ENCODE peak calls at places on chromosomes 12 and 14, in seven cellular contexts. One of them, this sample, is unnamed.

GRCh38 chr14:102878970-102879460 is 43.4 kb upstream of the AMN start:
- DNase-seq in activated T-cell treated with anti-CD3 and anti-CD28 coated beads, Interleukin-2, amount 50 U/mL, for 1 hour: no peak
- DNase-seq in activated T-helper 1 cell treated with anti-CD3 and anti-CD28 coated beads, Interleukin-2, amount 50 U/mL, for 16 hours: no peak
- DNase-seq in mesendoderm: peak; percentile 52
- DNase-seq in naive B cell: no peak
- DNase-seq in brain microvascular endothelial cell: no peak
- DNase-seq in ELR: peak; percentile 14
- DNase-seq in this sample: no peak

GRCh38 chr12:57887631-57888406 is 41.3 kb upstream of the CTDSP2 start:
- DNase-seq in activated T-cell treated with anti-CD3 and anti-CD28 coated beads, Interleukin-2, amount 50 U/mL, for 1 hour: no peak
- DNase-seq in activated T-helper 1 cell treated with anti-CD3 and anti-CD28 coated beads, Interleukin-2, amount 50 U/mL, for 16 hours: no peak
- DNase-seq in mesendoderm: peak; percentile 44
- DNase-seq in naive B cell: no peak
- DNase-seq in brain microvascular endothelial cell: peak; percentile 40
- DNase-seq in ELR: peak; percentile 48
- DNase-seq in this sample: peak; percentile 62

GRCh38 chr12:69421548-69421947 is 48.6 kb upstream of the FRS2 start:
- DNase-seq in activated T-cell treated with anti-CD3 and anti-CD28 coated beads, Interleukin-2, amount 50 U/mL, for 1 hour: no peak
- DNase-seq in activated T-helper 1 cell treated with anti-CD3 and anti-CD28 coated beads, Interleukin-2, amount 50 U/mL, for 16 hours: no peak
- DNase-seq in mesendoderm: no peak
- DNase-seq in naive B cell: no peak
- DNase-seq in brain microvascular endothelial cell: no peak
- DNase-seq in ELR: no peak
- DNase-seq in this sample: no peak

GRCh38 chr12:53096089-53096741 is 1.3 kb upstream of the IGFBP6 start:
- DNase-seq in activated T-cell treated with anti-CD3 and anti-CD28 coated beads, Interleukin-2, amount 50 U/mL, for 1 hour: no peak
- DNase-seq in activated T-helper 1 cell treated with anti-CD3 and anti-CD28 coated beads, Interleukin-2, amount 50 U/mL, for 16 hours: no peak
- DNase-seq in mesendoderm: peak; percentile 54
- DNase-seq in naive B cell: no peak
- DNase-seq in brain microvascular endothelial cell: peak; percentile 10
- DNase-seq in ELR: peak; percentile 52
- DNase-seq in this sample: no peak

GRCh38 chr12:75964150-75964549 is 67.4 kb downstream of the PHLDA1 start:
- DNase-seq in activated T-cell treated with anti-CD3 and anti-CD28 coated beads, Interleukin-2, amount 50 U/mL, for 1 hour: no peak
- DNase-seq in activated T-helper 1 cell treated with anti-CD3 and anti-CD28 coated beads, Interleukin-2, amount 50 U/mL, for 16 hours: no peak
- DNase-seq in mesendoderm: no peak
- DNase-seq in naive B cell: peak; percentile 2
- DNase-seq in brain microvascular endothelial cell: no peak
- DNase-seq in ELR: no peak
- DNase-seq in this sample: no peak

GRCh38 chr12:48800971-48801370 is 12.1 kb upstream of the ADCY6 start:
- DNase-seq in activated T-cell treated with anti-CD3 and anti-CD28 coated beads, Interleukin-2, amount 50 U/mL, for 1 hour: no peak
- DNase-seq in activated T-helper 1 cell treated with anti-CD3 and anti-CD28 coated beads, Interleukin-2, amount 50 U/mL, for 16 hours: no peak
- DNase-seq in mesendoderm: no peak
- DNase-seq in naive B cell: no peak
- DNase-seq in brain microvascular endothelial cell: no peak
- DNase-seq in ELR: no peak
- DNase-seq in this sample: no peak

GRCh38 chr12:68479261-68479581 is 131.5 kb upstream of the RAP1B start:
- DNase-seq in activated T-cell treated with anti-CD3 and anti-CD28 coated beads, Interleukin-2, amount 50 U/mL, for 1 hour: no peak
- DNase-seq in activated T-helper 1 cell treated with anti-CD3 and anti-CD28 coated beads, Interleukin-2, amount 50 U/mL, for 16 hours: no peak
- DNase-seq in mesendoderm: no peak
- DNase-seq in naive B cell: no peak
- DNase-seq in brain microvascular endothelial cell: no peak
- DNase-seq in ELR: no peak
- DNase-seq in this sample: no peak

GRCh38 chr14:52263190-52263589 is 4.3 kb upstream of the PTGDR start:
- DNase-seq in activated T-cell treated with anti-CD3 and anti-CD28 coated beads, Interleukin-2, amount 50 U/mL, for 1 hour: no peak
- DNase-seq in activated T-helper 1 cell treated with anti-CD3 and anti-CD28 coated beads, Interleukin-2, amount 50 U/mL, for 16 hours: no peak
- DNase-seq in mesendoderm: no peak
- DNase-seq in naive B cell: no peak
- DNase-seq in brain microvascular endothelial cell: no peak
- DNase-seq in ELR: no peak
- DNase-seq in this sample: no peak

GRCh38 chr12:122452701-122453285 is 30.3 kb upstream of the CLIP1 start:
- DNase-seq in activated T-cell treated with anti-CD3 and anti-CD28 coated beads, Interleukin-2, amount 50 U/mL, for 1 hour: peak; percentile 29
- DNase-seq in activated T-helper 1 cell treated with anti-CD3 and anti-CD28 coated beads, Interleukin-2, amount 50 U/mL, for 16 hours: no peak
- DNase-seq in mesendoderm: no peak
- DNase-seq in naive B cell: no peak
- DNase-seq in brain microvascular endothelial cell: no peak
- DNase-seq in ELR: no peak
- DNase-seq in this sample: no peak

GRCh38 chr12:24042651-24043050 is 93.2 kb upstream of the SOX5 start:
- DNase-seq in activated T-cell treated with anti-CD3 and anti-CD28 coated beads, Interleukin-2, amount 50 U/mL, for 1 hour: no peak
- DNase-seq in activated T-helper 1 cell treated with anti-CD3 and anti-CD28 coated beads, Interleukin-2, amount 50 U/mL, for 16 hours: no peak
- DNase-seq in mesendoderm: no peak
- DNase-seq in naive B cell: no peak
- DNase-seq in brain microvascular endothelial cell: no peak
- DNase-seq in ELR: no peak
- DNase-seq in this sample: no peak

GRCh38 chr12:64695550-64695949 is 63.7 kb downstream of the GNS start:
- DNase-seq in activated T-cell treated with anti-CD3 and anti-CD28 coated beads, Interleukin-2, amount 50 U/mL, for 1 hour: no peak
- DNase-seq in activated T-helper 1 cell treated with anti-CD3 and anti-CD28 coated beads, Interleukin-2, amount 50 U/mL, for 16 hours: no peak
- DNase-seq in mesendoderm: no peak
- DNase-seq in naive B cell: no peak
- DNase-seq in brain microvascular endothelial cell: no peak
- DNase-seq in ELR: no peak
- DNase-seq in this sample: no peak